ENCODE peak calls at places on chromosome 16, in six cellular contexts. A is left ventricle myocardium inferior, D is epithelial cell of esophagus, Q is fibroblast of pulmonary artery, C is adipocyte, J is LNCaP clone FGC. I is an unnamed sample.

GRCh38 chr16:80909720-80910119 is 97.0 kb downstream of the CMC2 start:
- DNase-seq in J (peak), D (no peak), Q (no peak), C (no peak), A (no peak), I (no peak)

GRCh38 chr16:81755915-81756644 is 23.0 kb upstream of the PLCG2 start:
- DNase-seq in Q (peak), J (no peak), C (no peak), D (no peak), A (no peak), I (no peak)

GRCh38 chr16:31201511-31202401 is 804 bp downstream of the PYCARD start:
- DNase-seq in J (no peak), C (no peak), Q (no peak), A (peak), D (peak), I (no peak)

GRCh38 chr16:71283612-71284011 is 5.6 kb downstream of the CMTR2 start:
- DNase-seq in Q (no peak), J (no peak), D (no peak), A (no peak), C (no peak), I (no peak)

GRCh38 chr16:78324649-78325274 is 225.3 kb downstream of the WWOX start:
- DNase-seq in Q (no peak), J (no peak), C (no peak), D (no peak), A (no peak), I (no peak)

GRCh38 chr16:57147381-57148191 is 38.3 kb downstream of the PSME3IP1 start:
- DNase-seq in A (no peak), C (no peak), Q (peak), D (peak), J (no peak), I (no peak)

GRCh38 chr16:64657316-64658011 is 464.4 kb downstream of the CDH11 start:
- DNase-seq in C (peak), A (no peak), J (no peak), D (peak), Q (peak), I (peak)

GRCh38 chr16:53732296-53732929 is 28.5 kb downstream of the FTO start:
- DNase-seq in D (peak), C (peak), J (peak), A (no peak), Q (peak), I (no peak)

GRCh38 chr16:15857779-15858560 is 1.1 kb upstream of the MYH11 start:
- DNase-seq in J (no peak), A (peak), Q (peak), D (peak), C (peak), I (no peak)

GRCh38 chr16:50167603-50168002 is 14.5 kb downstream of the TENT4B start:
- DNase-seq in A (no peak), D (no peak), C (no peak), Q (no peak), J (no peak), I (no peak)

GRCh38 chr16:2698996-2699750 is 16.9 kb downstream of the KCTD5 start:
- DNase-seq in D (no peak), A (no peak), Q (no peak), C (no peak), J (no peak), I (no peak)

GRCh38 chr16:77991701-77992100 is 30.6 kb upstream of the CLEC3A start:
- DNase-seq in D (peak), A (no peak), Q (no peak), J (no peak), C (no peak), I (no peak)

GRCh38 chr16:74455619-74456289 is 34.5 kb upstream of the CLEC18B start:
- DNase-seq in Q (peak), J (no peak), A (no peak), D (peak), C (no peak), I (peak)

GRCh38 chr16:77396461-77396860 is 38.4 kb downstream of the ADAMTS18 start:
- DNase-seq in A (no peak), C (no peak), D (no peak), J (no peak), Q (no peak), I (no peak)

GRCh38 chr16:59067207-59067606 is 333.1 kb upstream of the GOT2 start:
- DNase-seq in A (no peak), Q (peak), J (no peak), C (no peak), D (peak), I (no peak)

GRCh38 chr16:22386976-22387375 is 12.6 kb upstream of the CDR2 start:
- DNase-seq in A (no peak), D (no peak), J (peak), C (peak), Q (peak), I (peak)

GRCh38 chr16:17252064-17252463 is 218.7 kb downstream of the XYLT1 start:
- DNase-seq in Q (no peak), A (no peak), D (no peak), C (no peak), J (no peak), I (no peak)

GRCh38 chr16:70598937-70599503 is 47.3 kb upstream of the IL34 start:
- DNase-seq in C (no peak), J (no peak), Q (peak), A (no peak), D (no peak), I (no peak)

GRCh38 chr16:22623351-22623781 is 112.7 kb downstream of the NPIPB5 start:
- DNase-seq in Q (peak), A (no peak), J (no peak), D (peak), C (no peak), I (peak)

GRCh38 chr16:13453325-13453724 is 466.6 kb upstream of the ERCC4 start:
- DNase-seq in J (no peak), C (no peak), D (peak), Q (peak), A (no peak), I (peak)

DNA sequence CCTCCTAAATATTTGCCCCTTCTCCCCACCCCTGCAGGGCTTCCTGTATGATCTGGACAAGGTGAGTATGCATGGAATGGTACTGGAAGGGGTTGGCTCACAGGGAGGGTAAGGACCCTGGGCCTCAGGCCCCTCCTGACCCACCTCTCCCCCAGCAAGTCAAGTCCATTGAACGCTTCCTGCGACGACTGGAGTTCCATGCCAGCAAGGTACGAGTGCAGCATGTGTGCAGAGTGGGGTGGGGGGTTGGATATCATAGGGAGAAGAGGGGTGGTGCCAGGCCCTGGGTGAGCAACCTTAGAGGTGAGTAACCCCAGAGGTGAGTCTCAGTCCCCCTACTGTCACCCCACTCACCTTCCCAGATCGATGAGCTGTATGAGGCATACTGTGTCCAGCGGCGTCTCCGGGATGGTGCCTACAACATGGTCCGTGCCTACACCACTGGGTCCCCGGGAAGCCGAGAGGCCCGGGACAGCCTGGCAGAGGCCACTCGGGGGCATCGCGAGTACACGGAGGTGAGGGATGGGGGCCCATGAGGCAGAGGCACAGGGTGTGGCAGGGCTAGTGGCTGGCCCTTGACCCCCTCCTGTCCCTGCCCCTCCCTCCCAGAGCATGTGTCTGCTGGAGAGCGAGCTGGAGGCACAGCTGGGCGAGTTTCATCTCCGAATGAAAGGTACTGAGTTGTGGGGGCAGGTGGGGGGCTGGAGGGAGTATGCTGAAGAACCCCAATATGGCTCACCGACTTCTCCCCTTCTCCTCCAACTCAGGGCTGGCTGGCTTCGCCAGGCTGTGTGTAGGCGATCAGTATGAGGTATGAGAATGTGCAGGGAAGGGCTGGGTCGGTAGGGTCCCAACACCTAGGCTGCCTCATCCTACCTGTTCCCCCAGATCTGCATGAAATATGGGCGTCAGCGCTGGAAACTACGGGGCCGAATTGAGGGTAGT is 11.3 kb downstream of the RIPOR1 start:
- DNase-seq in A (no peak), J (no peak), D (no peak), Q (no peak), C (no peak), I (no peak)
- H3K4me3 ChIP-seq in A (peak), J (no peak), D (no peak), Q (no peak), C (no peak), I (no peak)

DNA sequence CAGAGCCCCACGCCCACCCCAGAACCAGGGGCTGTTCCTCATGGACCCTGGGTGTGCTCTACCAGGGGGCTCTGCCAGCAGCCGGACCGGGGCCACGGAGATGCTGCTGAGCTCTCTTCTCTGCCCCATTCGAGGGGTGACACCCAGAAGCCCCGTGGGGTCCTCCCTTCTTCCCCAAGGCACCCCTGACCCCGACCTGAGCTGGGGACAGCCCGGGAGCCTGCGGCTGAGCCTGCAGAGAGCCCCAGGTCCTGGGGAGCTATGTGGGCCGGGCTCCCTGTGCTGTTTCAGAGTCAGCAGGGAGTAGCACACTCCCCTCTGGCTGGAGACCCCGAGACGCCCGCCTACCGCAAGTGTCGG is 1.2 kb upstream of the PRR35 start:
- DNase-seq in Q (no peak), C (no peak), A (no peak), J (no peak), D (no peak), I (no peak)
- H3K4me3 ChIP-seq in Q (no peak), C (no peak), A (no peak), J (no peak), D (no peak), I (no peak)

GRCh38 chr16:4058386-4058785 is 57.9 kb downstream of the ADCY9 start:
- DNase-seq in C (peak), A (no peak), D (no peak), Q (no peak), J (no peak), I (no peak)

GRCh38 chr16:4057439-4057877 is 58.8 kb downstream of the ADCY9 start:
- DNase-seq in A (no peak), C (no peak), D (no peak), J (no peak), Q (peak), I (no peak)

GRCh38 chr16:4053663-4054479 is 62.4 kb downstream of the ADCY9 start:
- DNase-seq in Q (peak), D (peak), C (peak), A (peak), J (no peak), I (no peak)

GRCh38 chr16:4056161-4057105 is 59.8 kb downstream of the ADCY9 start:
- DNase-seq in A (no peak), Q (no peak), C (no peak), D (no peak), J (no peak), I (no peak)

DNA sequence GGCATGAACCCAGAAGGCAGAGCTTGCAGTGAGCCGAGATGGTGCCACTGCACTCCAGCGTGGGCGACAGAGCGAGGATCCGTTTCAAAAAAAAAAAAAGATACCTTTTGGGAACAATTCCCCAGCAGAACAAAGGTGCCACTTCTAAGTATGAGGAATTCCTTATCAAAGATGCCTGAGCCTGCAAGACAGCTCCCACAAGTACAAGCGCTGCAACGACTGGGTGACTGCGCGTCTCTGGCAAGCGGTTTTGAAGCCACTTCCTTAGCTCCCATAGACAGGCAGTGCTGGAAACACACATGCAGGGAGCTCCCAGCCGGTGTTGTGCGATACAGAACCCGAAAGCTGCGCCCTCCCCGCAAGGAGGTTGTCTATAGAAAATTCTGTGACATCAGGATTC is 60.5 kb downstream of the ADCY9 start:
- DNase-seq in J (no peak), Q (no peak), C (no peak), D (no peak), A (no peak), I (no peak)
- H3K4me3 ChIP-seq in J (no peak), Q (no peak), C (no peak), D (no peak), A (no peak), I (no peak)

DNA sequence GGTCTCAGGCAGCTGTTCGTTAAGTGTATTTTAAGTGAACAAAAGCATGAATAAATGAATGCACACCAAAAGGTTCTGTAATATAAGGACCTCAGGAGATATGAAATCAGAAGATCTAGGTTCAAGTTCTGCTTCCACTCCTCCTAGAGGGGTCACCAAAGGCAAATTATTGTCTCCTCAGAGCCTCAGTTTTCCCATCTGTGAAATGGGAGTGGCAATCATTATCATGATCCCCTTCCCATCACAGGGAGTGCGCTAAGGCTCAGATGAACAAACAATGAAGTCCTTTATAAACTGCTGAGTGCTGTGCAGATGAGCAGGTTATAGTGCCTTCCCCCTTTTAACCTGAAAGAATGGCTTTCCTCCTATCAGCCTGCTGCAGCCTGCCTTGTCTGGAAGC is 248.3 kb upstream of the C16orf82 start:
- DNase-seq in J (no peak), Q (no peak), C (no peak), A (no peak), D (no peak), I (no peak)
- H3K4me3 ChIP-seq in J (no peak), Q (no peak), C (no peak), A (no peak), D (no peak), I (no peak)

GRCh38 chr16:12231666-12232065 is 255.1 kb downstream of the SNX29 start:
- DNase-seq in Q (peak), A (no peak), C (peak), D (no peak), J (no peak), I (no peak)
- H3K4me3 ChIP-seq in Q (no peak), A (no peak), C (no peak), D (no peak), J (no peak), I (no peak)

DNA sequence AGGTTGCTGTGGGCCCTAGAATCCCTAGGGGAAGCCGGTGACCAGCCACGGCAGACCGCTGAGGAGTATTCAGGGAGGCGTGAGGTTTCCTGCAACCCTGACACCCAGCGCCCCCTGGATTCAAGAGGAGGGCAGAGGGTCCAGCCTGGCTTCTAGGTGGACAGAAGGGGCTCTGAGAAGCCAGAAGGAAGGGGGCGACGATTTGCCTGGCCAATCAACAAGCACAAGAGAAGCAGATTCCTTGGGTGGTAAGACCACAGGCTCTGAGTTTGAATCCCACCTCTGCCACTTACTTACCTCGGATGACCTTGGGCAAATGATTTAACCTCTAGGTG is 10.4 kb upstream of the GINS2 start:
- DNase-seq in Q (no peak), A (no peak), J (no peak), C (no peak), D (no peak), I (no peak)
- H3K4me3 ChIP-seq in Q (no peak), A (peak), J (no peak), C (no peak), D (no peak), I (no peak)

GRCh38 chr16:54936086-54936978 is 5.7 kb downstream of the IRX5 start:
- DNase-seq in Q (no peak), D (peak), C (no peak), J (no peak), A (no peak), I (no peak)

GRCh38 chr16:54934536-54935410 is 4.1 kb downstream of the IRX5 start:
- DNase-seq in C (no peak), D (peak), A (no peak), Q (no peak), J (no peak), I (no peak)

GRCh38 chr16:54933281-54934150 is 2.9 kb downstream of the IRX5 start:
- DNase-seq in C (no peak), Q (no peak), A (no peak), D (peak), J (no peak), I (no peak)

GRCh38 chr16:54936979-54937672 is 6.5 kb downstream of the IRX5 start:
- DNase-seq in D (peak), Q (no peak), C (peak), J (no peak), A (no peak), I (no peak)

DNA sequence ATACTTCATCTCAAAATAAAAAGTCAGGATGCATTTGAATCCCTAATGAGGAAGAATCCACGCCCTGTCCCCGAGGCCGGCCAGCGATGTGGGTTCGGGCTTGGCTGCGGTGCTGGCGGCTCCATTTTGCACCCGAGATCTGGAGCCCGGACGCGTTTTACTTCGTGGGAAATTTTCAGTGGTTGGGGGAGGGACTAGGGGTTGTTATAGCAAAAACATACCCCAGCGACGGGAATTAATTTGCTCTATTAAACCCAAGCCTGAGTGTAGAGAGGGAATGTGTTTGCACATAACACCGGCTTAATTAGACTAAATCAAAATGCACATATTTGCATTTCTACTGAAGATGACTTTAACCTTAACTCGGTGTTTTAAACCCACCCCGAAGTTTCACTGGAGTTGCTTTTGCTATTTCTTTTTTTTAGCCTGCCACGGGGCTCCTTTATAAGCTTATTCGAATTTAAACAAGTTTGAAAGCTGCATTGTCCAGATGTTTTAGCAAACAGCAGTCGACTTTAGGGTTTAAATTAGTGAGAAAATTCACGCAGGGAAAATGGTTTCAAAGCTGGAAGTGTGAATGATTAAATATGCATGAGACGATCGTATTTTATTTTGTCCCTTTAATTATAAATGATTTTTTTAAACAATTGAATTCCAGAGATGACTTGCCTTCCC is 4.9 kb downstream of the IRX5 start:
- DNase-seq in D (peak), C (no peak), Q (no peak), A (no peak), J (no peak), I (no peak)
- H3K4me3 ChIP-seq in D (peak), C (peak), Q (no peak), A (peak), J (no peak), I (peak)

I was measured in skeletal muscle cell.